ENCODE peak calls at places on chromosomes 12 and 14, in ten cellular contexts. Z is cardiac fibroblast; A is IMR-90; W is adrenal gland; J is foreskin keratinocyte; T is prostate gland; P is GM10248; R is CD8-positive, alpha-beta T cell; E is body of pancreas; H is neural progenitor cell. V is an unnamed sample.

GRCh38 chr14:70640938-70641547 is 673 bp upstream of the TTC9 start:
- DNase-seq in H (no peak), R (peak), P (peak), T (peak), E (peak), A (peak), W (peak), J (peak), Z (no peak), V (no peak)

GRCh38 chr14:32020882-32021281 is 56.2 kb upstream of the ARHGAP5 start:
- DNase-seq in H (no peak), P (no peak), T (no peak), J (no peak), A (no peak), R (no peak), Z (no peak), W (no peak), E (no peak), V (no peak)

GRCh38 chr14:55053018-55053417 is 1.6 kb downstream of the MAPK1IP1L start:
- DNase-seq in A (no peak), W (no peak), E (no peak), H (no peak), Z (no peak), R (no peak), T (no peak), J (no peak), P (no peak), V (no peak)

GRCh38 chr12:126936181-126936851 is 1330.7 kb upstream of the TMEM132C start:
- DNase-seq in J (no peak), H (no peak), R (no peak), E (peak), A (no peak), Z (no peak), T (peak), W (peak), P (no peak), V (peak)

GRCh38 chr14:76574416-76574815 is 186.9 kb upstream of the VASH1 start:
- DNase-seq in E (peak), A (no peak), Z (no peak), R (no peak), T (no peak), J (no peak), H (no peak), P (no peak), W (no peak), V (no peak)

GRCh38 chr14:85380891-85381290 is 149.1 kb upstream of the FLRT2 start:
- DNase-seq in E (no peak), J (no peak), H (peak), T (no peak), A (no peak), W (no peak), Z (peak), P (no peak), R (no peak), V (no peak)

GRCh38 chr14:69475194-69475818 is 9.2 kb upstream of the PLEKHD1 start:
- DNase-seq in J (peak), E (no peak), W (no peak), T (no peak), P (peak), R (no peak), Z (peak), H (peak), A (peak), V (no peak)

GRCh38 chr14:78135450-78135891 is 34.7 kb upstream of the NRXN3 start:
- DNase-seq in H (no peak), W (no peak), R (no peak), T (no peak), A (no peak), P (no peak), J (peak), Z (no peak), E (no peak), V (no peak)

GRCh38 chr14:75298187-75298985 is 19.8 kb downstream of the FOS start:
- DNase-seq in Z (peak), E (peak), J (no peak), H (no peak), T (no peak), A (no peak), R (no peak), P (no peak), W (peak), V (no peak)

DNA sequence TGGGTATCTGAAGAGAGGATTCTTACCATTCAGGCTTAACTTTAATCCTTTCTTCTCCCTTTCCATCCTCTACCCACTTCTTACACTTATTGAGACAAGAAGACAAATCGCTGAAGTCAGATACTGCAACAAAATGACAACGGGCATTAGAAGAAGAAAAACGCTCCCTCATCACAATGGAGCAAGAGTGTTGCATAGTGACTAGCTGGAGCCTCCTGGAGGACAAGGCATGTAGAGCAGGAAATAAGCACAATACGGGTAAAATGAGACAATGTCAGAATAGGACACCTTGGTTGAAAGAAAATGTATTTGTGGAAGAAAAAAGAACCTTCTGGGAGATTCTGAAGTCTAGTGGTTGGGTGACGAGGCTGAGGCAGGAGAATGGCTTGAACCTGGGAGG is 501.0 kb downstream of the RERGL start:
- DNase-seq in W (no peak), R (no peak), J (no peak), A (no peak), P (no peak), E (peak), Z (no peak), H (peak), T (no peak), V (no peak)
- TF ChIP-seq CTCF in W (no peak), R (no peak), J (no peak), A (no peak), P (no peak), E (no peak), Z (peak), H (peak), T (no peak), V (no peak)

GRCh38 chr12:319116-319515 is 56.5 kb upstream of the SLC6A13 start:
- DNase-seq in H (no peak), W (no peak), Z (peak), E (no peak), T (no peak), P (no peak), R (no peak), J (no peak), A (no peak), V (no peak)

GRCh38 chr12:325886-326285 is 63.2 kb downstream of the KDM5A start:
- DNase-seq in W (no peak), T (no peak), P (no peak), J (no peak), E (no peak), Z (no peak), R (no peak), H (no peak), A (no peak), V (no peak)

GRCh38 chr12:323507-323906 is 60.9 kb upstream of the SLC6A13 start:
- DNase-seq in P (no peak), T (no peak), E (no peak), A (no peak), W (no peak), J (peak), Z (no peak), R (no peak), H (no peak), V (no peak)

DNA sequence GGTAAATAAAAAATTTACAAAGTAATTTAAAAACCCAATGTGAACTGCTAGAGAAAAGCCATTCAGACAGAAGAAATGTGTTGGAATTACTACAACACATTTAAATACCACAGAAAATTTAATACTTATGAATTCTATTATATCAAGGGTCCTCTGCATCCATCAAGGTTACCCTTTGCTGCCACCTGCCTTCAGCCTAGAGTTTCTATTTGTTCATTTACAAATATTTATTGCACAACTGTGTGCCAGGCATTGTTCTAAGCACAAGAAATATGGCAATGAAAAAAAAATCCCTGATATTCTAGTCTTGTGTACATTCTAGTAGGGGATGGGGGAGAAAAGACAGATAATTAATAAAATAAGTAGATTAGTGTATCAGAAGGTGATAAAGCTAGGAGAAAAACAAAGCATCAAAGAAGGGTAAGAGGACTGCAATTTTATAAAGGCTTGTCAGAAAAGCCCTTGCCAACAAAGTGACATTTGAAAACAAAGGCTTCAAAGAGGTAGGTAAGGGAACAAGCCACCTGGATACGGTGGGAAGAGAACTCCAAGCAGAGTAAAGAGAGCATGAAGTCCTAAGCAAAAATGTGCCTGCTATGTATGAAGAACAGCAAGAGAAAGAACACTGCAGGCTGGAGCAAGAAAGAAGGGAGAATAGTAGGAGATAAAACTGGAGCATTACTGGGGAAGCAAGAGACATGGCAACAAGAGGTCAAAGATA is 59.1 kb upstream of the SLC6A13 start:
- DNase-seq in E (peak), T (peak), A (no peak), P (no peak), R (no peak), H (no peak), W (no peak), J (no peak), Z (peak), V (no peak)
- TF ChIP-seq CTCF in E (peak), T (peak), A (no peak), P (no peak), R (no peak), H (peak), W (no peak), J (peak), Z (peak), V (peak)

GRCh38 chr12:124734224-124734788 is 129.4 kb downstream of the SCARB1 start:
- DNase-seq in J (no peak), R (no peak), E (peak), H (peak), W (peak), A (peak), T (no peak), P (no peak), Z (no peak), V (no peak)
- TF ChIP-seq CTCF in J (no peak), R (no peak), E (no peak), H (peak), W (no peak), A (no peak), T (no peak), P (no peak), Z (no peak), V (peak)

DNA sequence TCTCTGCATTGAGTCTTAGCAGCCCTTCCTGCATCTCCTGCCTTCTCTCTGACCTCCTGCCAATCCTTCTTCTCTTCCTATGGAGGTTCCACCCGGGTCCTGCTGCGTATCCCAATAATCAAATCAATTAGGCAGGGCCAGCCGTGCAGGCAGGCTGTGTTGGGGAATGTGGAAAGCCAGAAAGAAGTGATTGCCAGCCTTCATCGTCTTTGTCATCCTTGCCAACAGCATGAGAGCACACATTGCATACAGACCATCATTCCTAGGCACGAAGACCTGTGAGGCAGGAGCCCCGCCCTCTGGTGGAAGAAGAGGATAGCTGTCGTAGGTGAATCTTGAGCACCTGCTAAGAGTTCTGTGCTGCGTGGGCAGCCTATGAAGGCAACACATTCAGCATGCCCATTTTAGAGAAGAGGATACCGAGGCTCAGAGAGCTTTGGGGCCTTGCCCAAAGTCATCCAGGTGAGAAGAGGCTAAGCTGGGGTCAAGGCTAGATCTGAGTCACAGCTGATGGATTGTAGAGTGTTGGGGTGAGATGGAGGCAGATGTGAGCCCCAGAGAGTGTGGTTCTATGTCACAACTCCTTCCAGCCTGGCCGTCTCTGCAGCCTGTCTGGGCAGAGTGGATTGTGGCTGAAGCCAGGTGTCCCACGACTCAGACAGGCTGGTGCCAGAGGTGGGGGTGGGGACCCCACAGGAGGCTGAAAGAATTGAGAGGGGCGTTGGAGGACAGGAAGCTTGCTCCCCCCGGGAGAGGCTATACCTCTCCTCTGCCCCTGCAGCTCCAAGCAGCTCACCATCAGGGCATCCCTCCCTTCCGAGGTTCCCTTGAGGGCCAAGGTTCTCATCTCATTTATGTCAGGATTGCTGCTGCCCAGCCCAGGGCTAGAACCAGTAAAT is 12.7 kb downstream of the C14orf132 start:
- DNase-seq in T (no peak), R (peak), J (no peak), P (peak), A (peak), W (no peak), E (no peak), H (peak), Z (no peak), V (no peak)
- TF ChIP-seq CTCF in T (no peak), R (no peak), J (peak), P (peak), A (no peak), W (no peak), E (no peak), H (peak), Z (no peak), V (peak)

DNA sequence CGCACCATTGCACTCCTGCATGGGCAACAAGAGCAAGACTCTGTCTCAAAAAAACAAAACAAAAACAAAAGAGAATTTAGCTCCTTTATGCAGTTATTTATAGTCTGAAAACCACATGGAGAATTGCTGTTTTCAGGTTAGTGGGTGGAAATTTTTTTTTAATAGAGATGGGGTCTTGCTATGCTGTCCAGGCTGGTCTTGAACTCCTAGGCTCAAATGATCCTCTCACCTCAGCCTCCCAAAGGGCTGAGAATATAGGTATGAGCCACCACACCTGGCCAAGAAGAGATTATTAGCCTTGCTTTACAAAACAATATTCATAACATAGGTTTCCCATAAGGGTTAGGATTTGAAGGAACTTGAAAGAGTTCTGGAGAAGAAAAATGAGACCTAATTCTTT is 12.1 kb upstream of the SRP54 start:
- DNase-seq in R (no peak), H (no peak), W (no peak), J (no peak), A (no peak), T (no peak), E (no peak), Z (no peak), P (no peak), V (no peak)
- TF ChIP-seq CTCF in R (no peak), H (no peak), W (no peak), J (no peak), A (no peak), T (no peak), E (no peak), Z (no peak), P (no peak), V (no peak)

DNA sequence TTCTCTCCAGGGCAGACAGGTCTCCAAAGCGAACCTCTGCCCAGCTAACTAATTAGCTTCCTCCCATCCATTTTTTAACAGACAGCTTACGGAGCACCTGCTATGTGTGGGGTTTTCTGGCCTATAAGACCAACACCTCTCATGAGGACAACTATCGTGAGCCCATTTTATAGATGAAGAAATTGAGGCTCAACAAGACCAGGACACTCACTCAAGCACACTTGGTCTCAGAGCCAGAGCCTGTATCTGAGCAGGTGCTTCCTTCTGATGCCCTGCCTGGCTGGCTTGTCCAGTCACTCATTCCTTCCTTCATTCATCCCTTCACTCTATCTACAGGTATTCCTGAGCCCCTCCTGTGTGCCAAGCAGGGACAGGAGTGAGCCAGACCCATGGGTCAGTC is 6.1 kb downstream of the TRPV4 start:
- DNase-seq in H (no peak), P (no peak), Z (no peak), T (no peak), R (no peak), W (no peak), E (no peak), J (no peak), A (no peak), V (no peak)
- TF ChIP-seq CTCF in H (no peak), P (no peak), Z (no peak), T (no peak), R (no peak), W (no peak), E (no peak), J (no peak), A (no peak), V (no peak)

DNA sequence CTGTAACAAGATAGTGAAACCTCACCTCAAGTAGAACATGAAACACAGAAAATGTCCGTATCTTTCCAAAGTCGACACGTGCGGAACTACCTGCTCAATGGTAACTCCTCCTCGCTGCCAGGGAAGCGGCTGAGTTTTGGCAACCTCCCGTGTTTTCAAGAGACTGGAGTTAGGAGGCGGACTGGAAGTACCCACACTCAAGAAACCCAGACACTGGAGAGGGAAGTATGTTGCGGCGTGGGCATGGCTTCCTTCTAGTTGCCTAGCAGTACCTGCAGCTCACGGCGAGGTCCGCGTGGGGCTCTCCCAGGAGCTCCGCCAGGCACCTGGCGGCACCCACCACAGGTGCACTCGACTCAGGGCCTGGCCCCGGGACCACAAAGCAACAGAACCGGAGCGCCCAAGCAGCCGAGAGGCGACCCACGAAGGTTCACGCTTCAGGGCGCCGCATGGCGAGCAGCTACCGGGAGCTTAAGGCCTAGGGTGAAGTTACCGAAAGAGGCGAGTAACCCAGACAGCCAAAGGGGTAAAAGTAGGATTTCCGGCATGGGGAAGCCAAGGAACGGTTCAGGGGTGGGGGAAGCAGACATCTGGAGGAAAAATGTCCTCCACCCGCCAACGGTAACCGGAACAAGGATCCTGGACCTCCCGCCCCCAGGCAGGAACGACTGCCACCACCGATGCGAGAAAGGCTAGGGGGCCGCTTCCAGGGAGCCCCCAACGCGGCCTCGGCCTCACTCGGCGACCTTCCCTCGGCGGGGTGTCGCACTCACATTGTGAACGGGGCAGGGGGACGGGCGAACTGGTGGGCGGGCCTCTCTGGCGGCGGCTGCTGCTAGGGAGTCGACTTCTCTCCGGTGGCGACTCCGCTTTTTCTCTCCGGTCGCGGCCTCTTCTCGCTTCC is 607 bp downstream of the PTGES3 start:
- DNase-seq in A (no peak), Z (peak), H (peak), E (peak), R (peak), P (peak), W (peak), T (peak), J (no peak), V (no peak)
- TF ChIP-seq CTCF in A (no peak), Z (no peak), H (no peak), E (no peak), R (no peak), P (peak), W (peak), T (peak), J (no peak), V (no peak)

GRCh38 chr12:72136792-72137191 is 135.4 kb upstream of the TRHDE start:
- DNase-seq in J (no peak), E (no peak), P (no peak), Z (no peak), H (no peak), A (no peak), R (no peak), W (no peak), T (no peak), V (no peak)

GRCh38 chr12:72139411-72139810 is 132.8 kb upstream of the TRHDE start:
- DNase-seq in Z (no peak), H (no peak), E (no peak), W (no peak), P (no peak), A (no peak), R (no peak), J (no peak), T (no peak), V (no peak)

GRCh38 chr12:72134934-72135333 is 137.2 kb upstream of the TRHDE start:
- DNase-seq in P (no peak), W (no peak), T (no peak), Z (no peak), H (no peak), A (no peak), E (no peak), R (no peak), J (no peak), V (no peak)

GRCh38 chr12:72133497-72134055 is 138.6 kb upstream of the TRHDE start:
- DNase-seq in H (peak), W (no peak), Z (no peak), A (peak), P (no peak), R (no peak), J (no peak), T (no peak), E (no peak), V (peak)
- TF ChIP-seq CTCF in H (peak), W (no peak), Z (no peak), A (peak), P (no peak), R (no peak), J (no peak), T (no peak), E (no peak), V (peak)

V was measured in HFFc6.